ENCODE peak calls at places on chromosomes 6 and 20, in seven cellular contexts. T is NB4, X is endothelial cell of umbilical vein, K is HepG2, M is upper lobe of left lung, O is right lobe of liver, G is transverse colon. Z is an unnamed sample.

GRCh38 chr6:152669894-152670293 is 27.8 kb upstream of the MYCT1 start:
- DNase-seq in T (peak; percentile 33), M (no peak), K (peak; percentile 5), O (no peak), X (peak; percentile 67), G (no peak), Z (peak; percentile 2)

GRCh38 chr6:117137711-117138110 is 127.6 kb upstream of the VGLL2 start:
- DNase-seq in M (no peak), X (no peak), G (no peak), O (no peak), T (no peak), K (no peak), Z (no peak)

GRCh38 chr20:25282796-25283195 is 34.9 kb downstream of the PYGB start:
- DNase-seq in T (no peak), M (no peak), X (no peak), O (peak; percentile 38), K (no peak), G (peak; percentile 7), Z (no peak)

GRCh38 chr6:27553123-27553904 is 80.4 kb upstream of the ZNF184 start:
- DNase-seq in K (peak; percentile 76), O (no peak), M (no peak), X (peak; percentile 7), G (no peak), T (peak; percentile 85), Z (peak; percentile 84)

GRCh38 chr6:134844120-134844519 is 105.8 kb downstream of the ALDH8A1 start:
- DNase-seq in T (no peak), M (no peak), G (no peak), O (no peak), K (no peak), X (no peak), Z (no peak)

GRCh38 chr6:35477028-35477427 is 8.8 kb downstream of the RPL10A start:
- DNase-seq in X (no peak), T (no peak), O (no peak), G (no peak), M (no peak), K (peak; percentile 41), Z (no peak)

GRCh38 chr6:134173936-134174789 is 121.7 kb upstream of the SLC2A12 start:
- DNase-seq in O (peak; percentile 84), G (peak; percentile 90), M (peak; percentile 83), X (peak; percentile 90), T (peak; percentile 87), K (peak; percentile 79), Z (peak; percentile 90)

GRCh38 chr20:9059931-9060330 is 9.0 kb upstream of the PLCB4 start:
- DNase-seq in K (no peak), T (no peak), G (no peak), M (no peak), O (no peak), X (no peak), Z (no peak)

GRCh38 chr20:4060054-4060795 is 44.9 kb upstream of the RNF24 start:
- DNase-seq in G (peak; percentile 80), O (peak; percentile 38), T (peak; percentile 95), M (peak; percentile 91), K (no peak), X (no peak), Z (no peak)

GRCh38 chr6:104959453-104959858 is 2.5 kb downstream of the LIN28B start:
- DNase-seq in K (no peak), O (no peak), T (peak; percentile 21), G (no peak), M (no peak), X (no peak), Z (peak; percentile 37)

GRCh38 chr6:148513145-148514071 is 170.8 kb downstream of the SASH1 start:
- DNase-seq in K (no peak), O (no peak), T (no peak), G (no peak), M (no peak), X (no peak), Z (no peak)

GRCh38 chr6:169529931-169530761 is 171.7 kb downstream of the WDR27 start:
- DNase-seq in O (peak; percentile 86), M (peak; percentile 45), G (peak; percentile 52), T (peak; percentile 14), X (no peak), K (no peak), Z (no peak)

GRCh38 chr6:39224523-39225182 is 4.6 kb downstream of the KCNK5 start:
- DNase-seq in G (peak; percentile 66), T (peak; percentile 24), X (no peak), M (peak; percentile 40), K (no peak), O (peak; percentile 76), Z (no peak)

GRCh38 chr6:13712485-13712990 is 903 bp upstream of the RANBP9 start:
- DNase-seq in M (no peak), K (no peak), O (no peak), G (no peak), T (peak; percentile 76), X (peak; percentile 82), Z (peak; percentile 44)

GRCh38 chr6:13711726-13712484 is at the start of gene RANBP9:
- DNase-seq in G (peak; percentile 90), M (peak; percentile 88), T (peak; percentile 94), O (peak; percentile 92), K (peak; percentile 84), X (peak; percentile 90), Z (peak; percentile 97)

GRCh38 chr6:13709698-13710551 is 1.7 kb downstream of the RANBP9 start:
- DNase-seq in X (peak; percentile 72), G (no peak), T (peak; percentile 70), K (peak; percentile 54), O (no peak), M (no peak), Z (peak; percentile 71)

GRCh38 chr6:13710552-13711383 is 867 bp downstream of the RANBP9 start:
- DNase-seq in X (peak; percentile 53), T (peak; percentile 66), M (peak; percentile 63), G (peak; percentile 66), K (peak; percentile 67), O (peak; percentile 78), Z (peak; percentile 74)

DNA sequence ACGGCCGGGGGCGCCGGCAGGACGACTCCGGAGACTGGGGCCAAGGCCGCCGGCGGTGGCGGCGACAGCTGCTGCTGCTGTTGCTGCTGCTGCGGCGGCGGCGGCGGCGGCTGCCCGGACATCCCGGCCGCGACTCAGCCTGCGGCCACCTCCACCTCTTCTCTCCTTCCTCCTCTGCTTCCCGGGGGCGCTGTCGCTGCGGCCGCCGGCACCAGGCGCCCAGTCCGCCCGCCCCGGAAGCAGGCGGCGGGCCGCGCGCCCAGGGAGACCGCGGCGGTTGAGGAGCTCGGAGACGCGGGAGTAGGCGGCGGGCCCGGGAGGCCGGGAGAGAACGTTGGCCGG is 280 bp downstream of the RANBP9 start:
- DNase-seq in O (no peak), K (no peak), M (peak; percentile 61), T (peak; percentile 90), G (no peak), X (no peak), Z (peak; percentile 83)
- TF ChIP-seq POLR2A in O (no peak), K (no peak), M (no peak), T (no peak), G (no peak), X (no peak), Z (no peak)

DNA sequence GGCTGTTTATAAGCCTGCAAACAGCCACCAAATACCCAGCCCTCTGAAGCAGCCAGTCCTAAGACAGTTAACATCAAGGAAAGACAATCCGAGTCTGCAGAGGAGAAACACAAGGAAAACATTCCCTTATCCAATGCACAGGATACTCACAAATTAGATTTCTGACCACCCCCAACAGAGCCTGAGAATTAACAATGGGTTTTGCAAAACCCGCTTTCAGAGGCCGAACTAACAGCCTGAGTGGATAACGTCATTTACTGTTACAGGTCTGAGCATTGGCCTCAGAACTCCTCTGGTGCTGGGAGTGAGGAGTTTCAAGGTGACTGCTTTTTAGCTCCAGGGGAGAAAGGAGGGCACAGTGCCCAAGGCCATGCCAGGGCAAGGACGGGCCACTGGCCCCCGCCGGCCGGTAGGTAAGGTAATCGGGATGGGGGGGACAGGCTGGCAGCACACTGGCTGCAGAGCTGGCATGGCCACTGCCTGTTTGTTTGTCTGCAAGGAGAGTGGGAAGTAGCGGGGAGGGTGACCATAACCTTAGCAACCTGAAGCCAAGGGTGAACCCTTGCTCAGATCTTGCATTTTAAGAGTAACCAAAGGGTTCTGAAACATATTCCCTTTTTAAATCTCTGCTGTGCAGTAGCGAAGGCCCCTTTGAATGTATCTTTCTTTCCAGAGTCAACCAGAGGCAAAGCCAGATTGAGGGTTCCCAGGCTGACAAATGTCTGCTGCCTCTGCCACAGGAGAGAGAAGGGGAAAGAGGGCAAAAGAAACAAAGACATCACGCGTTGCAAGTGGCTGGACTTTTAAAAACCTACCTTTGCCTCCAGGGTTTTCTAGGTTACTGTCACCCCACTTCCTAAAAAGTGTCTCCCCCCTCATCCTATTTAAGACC is 3.9 kb downstream of the ZMYND8 start:
- DNase-seq in O (peak; percentile 76), K (no peak), X (peak; percentile 75), M (peak; percentile 50), G (peak; percentile 32), T (no peak), Z (peak; percentile 73)
- TF ChIP-seq POLR2A in O (peak; percentile 55), K (no peak), X (peak; percentile 51), M (peak; percentile 51), G (peak; percentile 27), T (no peak), Z (peak; percentile 15)

GRCh38 chr20:1119524-1119923 is 1.1 kb downstream of the PSMF1 start:
- DNase-seq in X (no peak), G (no peak), T (no peak), K (no peak), O (no peak), M (no peak), Z (no peak)

GRCh38 chr20:1119128-1119505 is 715 bp downstream of the PSMF1 start:
- DNase-seq in O (peak; percentile 57), G (no peak), K (peak; percentile 19), X (peak; percentile 3), T (no peak), M (no peak), Z (peak; percentile 36)

GRCh38 chr20:1121439-1121838 is 3.0 kb downstream of the PSMF1 start:
- DNase-seq in T (no peak), K (no peak), X (no peak), G (no peak), O (no peak), M (no peak), Z (peak; percentile 86)

GRCh38 chr20:1118004-1118335 is 432 bp upstream of the PSMF1 start:
- DNase-seq in T (peak; percentile 7), M (no peak), K (no peak), G (no peak), X (no peak), O (no peak), Z (peak; percentile 53)

DNA sequence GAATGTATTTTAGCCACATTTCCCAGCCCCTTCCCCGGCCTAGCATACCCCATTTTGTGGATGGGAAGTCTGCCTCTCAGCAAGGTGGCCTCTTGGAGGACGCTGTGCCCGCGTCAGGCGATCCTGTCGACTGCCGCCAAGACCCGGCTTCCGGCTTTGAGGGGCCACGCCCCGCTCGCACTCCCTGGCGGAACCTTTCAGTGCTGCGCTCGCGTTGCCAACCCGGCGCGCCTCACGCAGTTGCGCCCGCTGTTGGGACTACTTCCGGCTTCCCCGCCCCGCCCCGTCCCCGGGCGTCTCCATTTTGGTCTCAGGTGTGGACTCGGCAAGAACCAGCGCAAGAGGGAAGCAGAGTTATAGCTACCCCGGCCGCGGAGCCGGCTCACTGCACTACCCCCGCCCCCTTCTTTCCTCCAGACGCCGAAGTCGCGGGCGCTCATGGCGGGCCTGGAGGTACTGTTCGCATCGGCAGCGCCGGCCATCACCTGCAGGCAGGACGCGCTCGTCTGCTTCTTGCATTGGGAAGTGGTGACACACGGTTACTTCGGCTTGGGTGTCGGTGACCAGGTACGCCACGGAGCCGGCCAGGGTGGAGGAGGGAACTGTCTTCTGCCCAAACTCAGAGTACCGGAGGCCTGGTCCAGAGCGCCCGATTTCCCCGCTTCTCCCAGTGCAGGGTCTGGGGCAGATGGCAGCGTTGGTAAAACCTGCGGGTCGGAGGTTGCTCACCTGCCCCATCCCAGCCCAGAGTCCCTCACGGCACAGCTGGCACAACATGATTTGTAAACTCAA is at the start of gene PSMF1:
- DNase-seq in M (peak; percentile 97), K (peak; percentile 92), T (peak; percentile 97), O (peak; percentile 95), X (peak; percentile 90), G (peak; percentile 96), Z (peak; percentile 98)
- TF ChIP-seq POLR2A in M (peak; percentile 74), K (peak; percentile 97), T (peak; percentile 94), O (peak; percentile 81), X (peak; percentile 90), G (peak; percentile 68), Z (peak; percentile 94)

GRCh38 chr6:7135755-7136154 is 28.0 kb downstream of the RREB1 start:
- DNase-seq in M (no peak), O (no peak), G (no peak), T (peak; percentile 50), X (no peak), K (no peak), Z (no peak)
- TF ChIP-seq POLR2A in M (no peak), O (no peak), G (no peak), T (no peak), X (no peak), K (no peak), Z (no peak)

Z was measured in erythroblast.